ENCODE peak calls at places on chromosome 14, in seven cellular contexts. One of them, this sample, is unnamed.

GRCh38 chr14:51953996-51954395 is 35.4 kb upstream of the RTRAF start:
- DNase-seq in neuronal stem cell: no peak
- DNase-seq in MM.1S: no peak
- DNase-seq in adipocyte: no peak
- DNase-seq in mammary epithelial cell: no peak
- DNase-seq in NT2/D1: no peak
- DNase-seq in GM23248: no peak
- DNase-seq in this sample: no peak

GRCh38 chr14:104323551-104324175 is 185.3 kb downstream of the KIF26A start:
- DNase-seq in neuronal stem cell: no peak
- DNase-seq in GM23248: no peak
- DNase-seq in adipocyte: no peak
- DNase-seq in mammary epithelial cell: no peak
- DNase-seq in NT2/D1: no peak
- DNase-seq in MM.1S: no peak
- DNase-seq in this sample: no peak

GRCh38 chr14:90850487-90850886 is 34.3 kb upstream of the TTC7B start:
- DNase-seq in mammary epithelial cell: peak; percentile 44
- DNase-seq in adipocyte: peak; percentile 37
- DNase-seq in neuronal stem cell: no peak
- DNase-seq in NT2/D1: peak; percentile 36
- DNase-seq in MM.1S: no peak
- DNase-seq in GM23248: no peak
- DNase-seq in this sample: no peak

GRCh38 chr14:55807059-55807499 is 227.1 kb downstream of the KTN1 start:
- DNase-seq in MM.1S: peak; percentile 44
- DNase-seq in GM23248: peak; percentile 47
- DNase-seq in neuronal stem cell: no peak
- DNase-seq in mammary epithelial cell: peak; percentile 97
- DNase-seq in adipocyte: peak; percentile 28
- DNase-seq in NT2/D1: no peak
- DNase-seq in this sample: peak; percentile 77

GRCh38 chr14:76456200-76456599 is 80.3 kb downstream of the ESRRB start:
- DNase-seq in neuronal stem cell: peak; percentile 46
- DNase-seq in GM23248: peak; percentile 39
- DNase-seq in NT2/D1: peak; percentile 32
- DNase-seq in adipocyte: peak; percentile 6
- DNase-seq in mammary epithelial cell: peak; percentile 24
- DNase-seq in MM.1S: peak; percentile 21
- DNase-seq in this sample: peak; percentile 49

GRCh38 chr14:105865266-105865903 is 339.0 kb downstream of the TMEM121 start:
- DNase-seq in MM.1S: no peak
- DNase-seq in GM23248: no peak
- DNase-seq in adipocyte: no peak
- DNase-seq in NT2/D1: no peak
- DNase-seq in mammary epithelial cell: no peak
- DNase-seq in neuronal stem cell: no peak
- DNase-seq in this sample: no peak

GRCh38 chr14:28596336-28596735 is 170.3 kb upstream of the FOXG1 start:
- DNase-seq in neuronal stem cell: no peak
- DNase-seq in MM.1S: no peak
- DNase-seq in NT2/D1: no peak
- DNase-seq in GM23248: no peak
- DNase-seq in adipocyte: peak; percentile 71
- DNase-seq in mammary epithelial cell: peak; percentile 17
- DNase-seq in this sample: no peak

GRCh38 chr14:37862263-37862662 is 266.8 kb downstream of the TTC6 start:
- DNase-seq in mammary epithelial cell: no peak
- DNase-seq in NT2/D1: no peak
- DNase-seq in neuronal stem cell: no peak
- DNase-seq in GM23248: no peak
- DNase-seq in MM.1S: no peak
- DNase-seq in adipocyte: no peak
- DNase-seq in this sample: no peak

GRCh38 chr14:63867926-63868921 is 15.4 kb downstream of the SYNE2 start:
- DNase-seq in GM23248: no peak
- DNase-seq in NT2/D1: no peak
- DNase-seq in adipocyte: no peak
- DNase-seq in mammary epithelial cell: no peak
- DNase-seq in MM.1S: no peak
- DNase-seq in neuronal stem cell: no peak
- DNase-seq in this sample: no peak

GRCh38 chr14:99241314-99242035 is 30.5 kb downstream of the BCL11B start:
- DNase-seq in MM.1S: no peak
- DNase-seq in NT2/D1: no peak
- DNase-seq in mammary epithelial cell: no peak
- DNase-seq in adipocyte: no peak
- DNase-seq in GM23248: no peak
- DNase-seq in neuronal stem cell: no peak
- DNase-seq in this sample: no peak

GRCh38 chr14:99244960-99245340 is 27.0 kb downstream of the BCL11B start:
- DNase-seq in mammary epithelial cell: no peak
- DNase-seq in MM.1S: no peak
- DNase-seq in adipocyte: no peak
- DNase-seq in neuronal stem cell: no peak
- DNase-seq in GM23248: no peak
- DNase-seq in NT2/D1: no peak
- DNase-seq in this sample: no peak

GRCh38 chr14:99242238-99242637 is 29.8 kb downstream of the BCL11B start:
- DNase-seq in NT2/D1: no peak
- DNase-seq in GM23248: no peak
- DNase-seq in neuronal stem cell: no peak
- DNase-seq in mammary epithelial cell: no peak
- DNase-seq in MM.1S: no peak
- DNase-seq in adipocyte: no peak
- DNase-seq in this sample: no peak

GRCh38 chr14:99244299-99244959 is 27.6 kb downstream of the BCL11B start:
- DNase-seq in adipocyte: no peak
- DNase-seq in neuronal stem cell: no peak
- DNase-seq in mammary epithelial cell: no peak
- DNase-seq in MM.1S: no peak
- DNase-seq in GM23248: no peak
- DNase-seq in NT2/D1: no peak
- DNase-seq in this sample: no peak

GRCh38 chr14:99242816-99243795 is 28.9 kb downstream of the BCL11B start:
- DNase-seq in NT2/D1: no peak
- DNase-seq in mammary epithelial cell: no peak
- DNase-seq in MM.1S: no peak
- DNase-seq in adipocyte: no peak
- DNase-seq in neuronal stem cell: no peak
- DNase-seq in GM23248: no peak
- DNase-seq in this sample: no peak
- H3K9ac ChIP-seq in NT2/D1: no peak overlapping the region
- H3K9ac ChIP-seq in mammary epithelial cell: no peak overlapping the region
- H3K9ac ChIP-seq in MM.1S: no peak overlapping the region
- H3K9ac ChIP-seq in adipocyte: no peak overlapping the region
- H3K9ac ChIP-seq in neuronal stem cell: no peak overlapping the region
- H3K9ac ChIP-seq in GM23248: no peak overlapping the region
- H3K9ac ChIP-seq in this sample: no peak overlapping the region

GRCh38 chr14:60756847-60757246 is 22.3 kb downstream of the MNAT1 start:
- DNase-seq in MM.1S: no peak
- DNase-seq in mammary epithelial cell: no peak
- DNase-seq in GM23248: peak; percentile 33
- DNase-seq in neuronal stem cell: no peak
- DNase-seq in adipocyte: peak; percentile 55
- DNase-seq in NT2/D1: no peak
- DNase-seq in this sample: no peak

GRCh38 chr14:60757617-60758016 is 23.1 kb downstream of the MNAT1 start:
- DNase-seq in MM.1S: no peak
- DNase-seq in adipocyte: peak; percentile 77
- DNase-seq in neuronal stem cell: no peak
- DNase-seq in NT2/D1: no peak
- DNase-seq in mammary epithelial cell: peak; percentile 82
- DNase-seq in GM23248: peak; percentile 82
- DNase-seq in this sample: no peak

GRCh38 chr14:60760648-60761364 is 26.2 kb downstream of the MNAT1 start:
- DNase-seq in neuronal stem cell: no peak
- DNase-seq in NT2/D1: peak; percentile 6
- DNase-seq in GM23248: no peak
- DNase-seq in mammary epithelial cell: peak; percentile 87
- DNase-seq in MM.1S: no peak
- DNase-seq in adipocyte: peak; percentile 19
- DNase-seq in this sample: no peak

GRCh38 chr14:60758875-60759274 is 24.3 kb downstream of the MNAT1 start:
- DNase-seq in NT2/D1: no peak
- DNase-seq in adipocyte: peak; percentile 43
- DNase-seq in MM.1S: peak; percentile 17
- DNase-seq in mammary epithelial cell: no peak
- DNase-seq in GM23248: no peak
- DNase-seq in neuronal stem cell: no peak
- DNase-seq in this sample: no peak

DNA sequence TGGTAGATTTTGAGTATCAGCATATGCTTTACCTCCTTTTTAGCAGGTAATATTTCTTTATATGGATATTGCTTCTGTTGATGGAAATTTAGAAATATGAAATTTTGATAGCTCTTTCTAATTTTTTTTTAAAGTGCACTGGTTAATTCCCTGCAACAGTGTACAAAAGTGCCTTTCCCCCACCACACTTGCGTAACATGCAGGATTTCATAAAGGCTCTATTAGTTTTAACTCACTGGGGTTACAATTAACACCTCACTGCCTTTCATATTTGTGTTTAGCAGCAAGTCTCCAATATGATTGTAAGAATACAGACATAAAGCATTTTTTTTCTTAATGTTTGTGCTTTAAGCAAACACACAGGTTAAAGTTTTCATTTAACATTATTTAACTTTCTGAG is 25.6 kb downstream of the MNAT1 start:
- DNase-seq in NT2/D1: no peak
- DNase-seq in adipocyte: peak; percentile 38
- DNase-seq in mammary epithelial cell: no peak
- DNase-seq in GM23248: no peak
- DNase-seq in neuronal stem cell: no peak
- DNase-seq in MM.1S: no peak
- DNase-seq in this sample: no peak
- H3K9ac ChIP-seq in NT2/D1: no peak overlapping the region
- H3K9ac ChIP-seq in adipocyte: peak overlapping the region; percentile 2
- H3K9ac ChIP-seq in mammary epithelial cell: no peak overlapping the region
- H3K9ac ChIP-seq in GM23248: no peak overlapping the region
- H3K9ac ChIP-seq in neuronal stem cell: no peak overlapping the region
- H3K9ac ChIP-seq in MM.1S: no peak overlapping the region
- H3K9ac ChIP-seq in this sample: no peak overlapping the region

GRCh38 chr14:68979722-68980552 is 835 bp upstream of the ACTN1 start:
- DNase-seq in adipocyte: peak; percentile 74
- DNase-seq in mammary epithelial cell: peak; percentile 68
- DNase-seq in NT2/D1: no peak
- DNase-seq in MM.1S: no peak
- DNase-seq in neuronal stem cell: peak; percentile 48
- DNase-seq in GM23248: peak; percentile 74
- DNase-seq in this sample: peak; percentile 28
- H3K9ac ChIP-seq in adipocyte: peak overlapping the region; percentile 81
- H3K9ac ChIP-seq in mammary epithelial cell: peak overlapping the region; percentile 50
- H3K9ac ChIP-seq in NT2/D1: peak overlapping the region; percentile 83
- H3K9ac ChIP-seq in MM.1S: no peak overlapping the region
- H3K9ac ChIP-seq in neuronal stem cell: peak overlapping the region; percentile 82
- H3K9ac ChIP-seq in GM23248: peak overlapping the region; percentile 97
- H3K9ac ChIP-seq in this sample: peak overlapping the region; percentile 92

GRCh38 chr14:97917169-97917568 is 1120.0 kb downstream of the VRK1 start:
- DNase-seq in NT2/D1: no peak
- DNase-seq in neuronal stem cell: no peak
- DNase-seq in MM.1S: no peak
- DNase-seq in adipocyte: no peak
- DNase-seq in mammary epithelial cell: no peak
- DNase-seq in GM23248: no peak
- DNase-seq in this sample: no peak

GRCh38 chr14:97916100-97916499 is 1118.9 kb downstream of the VRK1 start:
- DNase-seq in mammary epithelial cell: no peak
- DNase-seq in MM.1S: no peak
- DNase-seq in NT2/D1: no peak
- DNase-seq in GM23248: no peak
- DNase-seq in neuronal stem cell: no peak
- DNase-seq in adipocyte: no peak
- DNase-seq in this sample: no peak

GRCh38 chr14:97924922-97925613 is 1127.9 kb downstream of the VRK1 start:
- DNase-seq in mammary epithelial cell: no peak
- DNase-seq in GM23248: no peak
- DNase-seq in MM.1S: no peak
- DNase-seq in adipocyte: no peak
- DNase-seq in neuronal stem cell: no peak
- DNase-seq in NT2/D1: no peak
- DNase-seq in this sample: no peak

GRCh38 chr14:97916669-97917068 is 1119.5 kb downstream of the VRK1 start:
- DNase-seq in GM23248: no peak
- DNase-seq in adipocyte: no peak
- DNase-seq in NT2/D1: peak; percentile 6
- DNase-seq in mammary epithelial cell: no peak
- DNase-seq in MM.1S: no peak
- DNase-seq in neuronal stem cell: no peak
- DNase-seq in this sample: no peak

GRCh38 chr14:97920201-97920600 is 1123.0 kb downstream of the VRK1 start:
- DNase-seq in neuronal stem cell: no peak
- DNase-seq in adipocyte: no peak
- DNase-seq in mammary epithelial cell: no peak
- DNase-seq in GM23248: no peak
- DNase-seq in NT2/D1: no peak
- DNase-seq in MM.1S: no peak
- DNase-seq in this sample: no peak
- H3K9ac ChIP-seq in neuronal stem cell: no peak overlapping the region
- H3K9ac ChIP-seq in adipocyte: no peak overlapping the region
- H3K9ac ChIP-seq in mammary epithelial cell: no peak overlapping the region
- H3K9ac ChIP-seq in GM23248: no peak overlapping the region
- H3K9ac ChIP-seq in NT2/D1: no peak overlapping the region
- H3K9ac ChIP-seq in MM.1S: no peak overlapping the region
- H3K9ac ChIP-seq in this sample: no peak overlapping the region

DNA sequence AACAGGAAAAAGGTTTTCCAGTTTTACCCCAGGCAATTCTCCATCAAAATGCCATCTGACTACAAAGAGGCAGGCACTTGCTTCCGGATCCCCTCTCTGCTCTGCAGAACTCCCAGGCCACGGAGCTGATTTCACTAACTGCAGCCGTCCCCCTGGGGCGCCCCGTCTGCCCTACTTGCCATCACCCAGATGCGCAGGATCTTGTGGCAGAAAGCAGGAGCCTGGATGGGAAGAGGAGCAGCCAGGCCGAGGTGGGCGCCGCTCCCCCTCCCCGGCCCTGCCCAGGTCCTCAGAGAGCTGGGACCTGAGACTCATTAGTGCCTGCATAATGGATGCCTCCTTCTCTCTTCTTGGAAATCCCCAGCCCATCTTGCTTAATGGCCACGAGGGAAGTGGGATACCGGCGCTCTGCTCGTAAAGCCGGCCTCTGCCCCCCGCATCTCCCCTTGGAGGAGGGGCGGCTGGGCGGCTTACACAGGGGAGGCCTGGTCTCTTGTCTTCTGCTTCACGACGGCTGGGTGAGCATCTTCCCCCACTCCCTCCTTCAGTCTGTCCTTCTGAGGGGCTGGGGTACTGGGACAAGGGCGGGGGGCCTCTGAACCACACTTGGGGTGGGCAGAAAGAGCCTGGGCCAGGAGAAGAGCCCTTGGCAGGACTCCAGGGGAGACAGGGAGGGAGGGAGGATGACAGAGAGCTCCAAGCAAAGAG is 19.6 kb upstream of the EML1 start:
- DNase-seq in adipocyte: no peak
- DNase-seq in MM.1S: no peak
- DNase-seq in GM23248: no peak
- DNase-seq in NT2/D1: no peak
- DNase-seq in neuronal stem cell: no peak
- DNase-seq in mammary epithelial cell: no peak
- DNase-seq in this sample: no peak
- H3K9ac ChIP-seq in adipocyte: no peak overlapping the region
- H3K9ac ChIP-seq in MM.1S: no peak overlapping the region
- H3K9ac ChIP-seq in GM23248: peak overlapping the region; percentile 20
- H3K9ac ChIP-seq in NT2/D1: peak overlapping the region; percentile 62
- H3K9ac ChIP-seq in neuronal stem cell: no peak overlapping the region
- H3K9ac ChIP-seq in mammary epithelial cell: no peak overlapping the region
- H3K9ac ChIP-seq in this sample: no peak overlapping the region

This sample was measured in K562.